ENCODE peak calls at places on chromosomes 16 and 17, in five cellular contexts. T, Q, P, M and N are unnamed samples.

GRCh38 chr17:71032746-71033273 is 863.5 kb downstream of the KCNJ2 start:
- DNase-seq in Q (no peak), M (no peak), T (no peak), P (no peak), N (no peak)

GRCh38 chr17:50661795-50662391 is 27.2 kb downstream of the ABCC3 start:
- DNase-seq in Q (no peak), T (peak), P (peak), M (peak), N (peak)

GRCh38 chr16:49277386-49277742 is 4.3 kb downstream of the CBLN1 start:
- DNase-seq in T (no peak), P (no peak), Q (no peak), M (no peak), N (no peak)

GRCh38 chr17:38729886-38730525 is at the start of gene CISD3:
- DNase-seq in T (peak), M (peak), P (peak), Q (peak), N (peak)

GRCh38 chr17:71163121-71163812 is 957.6 kb upstream of the SOX9 start:
- DNase-seq in M (no peak), Q (no peak), T (no peak), P (no peak), N (no peak)

GRCh38 chr16:4388275-4389021 is 16.8 kb downstream of the VASN start:
- DNase-seq in P (no peak), M (peak), Q (no peak), T (no peak), N (no peak)

GRCh38 chr16:21656795-21657768 is 4.7 kb upstream of the IGSF6 start:
- DNase-seq in Q (no peak), P (peak), M (no peak), T (peak), N (peak)

GRCh38 chr16:52548261-52549010 is 1.5 kb upstream of the TOX3 start:
- DNase-seq in Q (no peak), M (no peak), P (no peak), T (no peak), N (no peak)

GRCh38 chr17:75832164-75832651 is 12.0 kb downstream of the UNC13D start:
- DNase-seq in M (peak), P (no peak), T (no peak), Q (no peak), N (peak)

GRCh38 chr16:4666537-4667202 is 26.7 kb upstream of the NUDT16L1 start:
- DNase-seq in P (no peak), T (no peak), M (no peak), Q (no peak), N (no peak)

GRCh38 chr17:77465358-77466041 is 324.7 kb downstream of the SEC14L1 start:
- DNase-seq in P (no peak), M (no peak), T (peak), Q (peak), N (peak)

GRCh38 chr17:76004750-76005262 is 4.2 kb downstream of the CDK3 start:
- DNase-seq in T (no peak), P (no peak), M (no peak), Q (no peak), N (no peak)

GRCh38 chr16:66416981-66417700 is 10.0 kb upstream of the BEAN1 start:
- DNase-seq in Q (no peak), P (no peak), T (no peak), M (no peak), N (no peak)

GRCh38 chr16:83366228-83366627 is 441.6 kb upstream of the HSBP1 start:
- DNase-seq in M (no peak), Q (no peak), P (no peak), T (no peak), N (no peak)

GRCh38 chr17:35002876-35003551 is 22.7 kb downstream of the LIG3 start:
- DNase-seq in P (no peak), Q (no peak), M (no peak), T (no peak), N (peak)

GRCh38 chr17:1398900-1399299 is 1.1 kb downstream of the YWHAE start:
- DNase-seq in Q (no peak), P (no peak), M (no peak), T (peak), N (no peak)

GRCh38 chr17:48995871-48996695 is 1.1 kb upstream of the IGF2BP1 start:
- DNase-seq in T (peak), M (no peak), P (peak), Q (no peak), N (peak)

GRCh38 chr17:29390856-29391631 is 881 bp downstream of the TAOK1 start:
- DNase-seq in T (peak), P (peak), M (peak), Q (no peak), N (peak)

GRCh38 chr16:75000481-75001081 is 1.8 kb downstream of the ZNRF1 start:
- DNase-seq in P (no peak), T (no peak), Q (no peak), M (no peak), N (no peak)

GRCh38 chr16:19284207-19284606 is 1.3 kb upstream of the CLEC19A start:
- DNase-seq in Q (no peak), M (no peak), T (no peak), P (peak), N (peak)

GRCh38 chr17:57294629-57295501 is 38.5 kb downstream of the MSI2 start:
- DNase-seq in Q (no peak), T (peak), P (peak), M (no peak), N (peak)

GRCh38 chr17:67974186-67974585 is 22.1 kb downstream of the C17orf58 start:
- DNase-seq in M (no peak), P (no peak), Q (no peak), T (no peak), N (no peak)

GRCh38 chr16:3348547-3349167 is 7.0 kb upstream of the OR2C1 start:
- DNase-seq in P (no peak), M (no peak), T (peak), Q (no peak), N (no peak)

GRCh38 chr16:78816499-78817441 is 717.3 kb downstream of the WWOX start:
- DNase-seq in T (no peak), M (peak), P (no peak), Q (no peak), N (no peak)

GRCh38 chr16:15610369-15610871 is 32.5 kb downstream of the MARF1 start:
- DNase-seq in P (no peak), T (no peak), M (no peak), Q (no peak), N (no peak)

GRCh38 chr16:22007159-22007508 is 777 bp upstream of the MOSMO start:
- DNase-seq in Q (no peak), M (no peak), P (no peak), T (no peak), N (no peak)

GRCh38 chr16:66278604-66279262 is 87.8 kb upstream of the CDH5 start:
- DNase-seq in P (no peak), M (no peak), Q (no peak), T (no peak), N (no peak)

GRCh38 chr16:28192811-28193529 is 18.8 kb downstream of the XPO6 start:
- DNase-seq in T (no peak), Q (peak), M (no peak), P (no peak), N (no peak)

GRCh38 chr17:6712854-6713129 is 377 bp downstream of the SLC13A5 start:
- DNase-seq in M (no peak), Q (no peak), P (no peak), T (no peak), N (no peak)

GRCh38 chr17:37066322-37066905 is 117.7 kb downstream of the AATF start:
- DNase-seq in T (no peak), M (no peak), P (no peak), Q (no peak), N (no peak)
- TF ChIP-seq POLR2A in T (no peak), M (no peak), P (no peak), Q (no peak), N (no peak)

GRCh38 chr16:65235339-65236177 is 113.7 kb upstream of the CDH11 start:
- DNase-seq in Q (no peak), T (no peak), P (no peak), M (no peak), N (no peak)
- TF ChIP-seq POLR2A in Q (no peak), T (no peak), P (no peak), M (no peak), N (no peak)

DNA sequence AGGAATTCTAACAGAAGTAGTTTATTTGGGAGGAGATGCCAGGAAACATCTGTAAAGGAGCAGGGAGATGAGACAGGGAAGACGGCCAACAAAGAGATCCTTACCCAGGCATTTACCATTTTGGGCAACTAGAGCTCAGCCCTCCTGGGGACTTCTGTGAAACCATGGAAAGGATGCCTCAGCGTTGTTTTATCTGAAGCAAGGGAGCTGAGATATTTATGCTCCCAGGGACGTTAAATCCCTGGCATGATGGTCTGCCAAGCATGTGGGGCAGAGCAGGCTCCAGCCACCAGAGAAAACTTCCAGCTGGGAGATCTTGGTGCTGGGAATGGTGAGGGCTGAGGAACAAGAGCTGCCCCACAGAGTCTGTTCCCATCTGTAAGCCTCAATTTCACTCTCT is 114.8 kb upstream of the FOXF1 start:
- DNase-seq in Q (no peak), P (no peak), T (no peak), M (no peak), N (no peak)
- TF ChIP-seq POLR2A in Q (no peak), P (no peak), T (no peak), M (no peak), N (no peak)

GRCh38 chr17:39739020-39739884 is 1.5 kb downstream of the GRB7 start:
- DNase-seq in T (peak), P (peak), Q (no peak), M (peak), N (no peak)

GRCh38 chr17:39737331-39737760 is 392 bp upstream of the GRB7 start:
- DNase-seq in T (no peak), M (no peak), P (no peak), Q (no peak), N (no peak)

GRCh38 chr17:39738568-39738901 is 797 bp downstream of the GRB7 start:
- DNase-seq in T (peak), Q (peak), M (no peak), P (peak), N (no peak)

GRCh38 chr17:39736319-39737165 is 1.2 kb upstream of the GRB7 start:
- DNase-seq in M (no peak), Q (no peak), P (peak), T (peak), N (peak)

GRCh38 chr17:39737761-39738567 is at the start of gene GRB7:
- DNase-seq in Q (peak), P (peak), M (peak), T (peak), N (no peak)
- TF ChIP-seq POLR2A in Q (no peak), P (no peak), M (peak), T (no peak), N (no peak)

GRCh38 chr17:19579867-19580565 is 46.4 kb downstream of the SLC47A1 start:
- DNase-seq in Q (peak), T (no peak), M (peak), P (no peak), N (no peak)
- TF ChIP-seq POLR2A in Q (no peak), T (no peak), M (peak), P (no peak), N (no peak)